ENCODE peak calls at places on chromosomes 12 and 14, in eight cellular contexts. E is WTC11, S is sigmoid colon, C is GM04504, O is germinal center, W is NCI-H1694, Y is H1, U is SW 1271. R is an unnamed sample.

GRCh38 chr14:81162941-81163340 is 57.8 kb downstream of the GTF2A1 start:
- DNase-seq in Y (no peak), U (no peak), S (no peak), O (no peak), C (no peak), W (no peak), E (no peak), R (no peak)

GRCh38 chr12:1515010-1515409 is 79.4 kb downstream of the FBXL14 start:
- DNase-seq in U (no peak), O (no peak), W (no peak), C (no peak), Y (no peak), E (no peak), S (no peak), R (no peak)

GRCh38 chr14:45810152-45810872 is 557.3 kb upstream of the MIS18BP1 start:
- DNase-seq in O (no peak), Y (no peak), S (no peak), E (no peak), U (no peak), W (no peak), C (no peak), R (peak)

GRCh38 chr12:53207042-53207441 is at the start of gene ITGB7:
- DNase-seq in W (no peak), S (no peak), C (no peak), E (no peak), Y (no peak), U (no peak), O (peak), R (peak)

GRCh38 chr12:130344529-130344928 is 6.8 kb downstream of the PIWIL1 start:
- DNase-seq in U (no peak), O (no peak), C (no peak), W (no peak), E (no peak), S (no peak), Y (no peak), R (no peak)

GRCh38 chr12:45670339-45671065 is 59.0 kb upstream of the ARID2 start:
- DNase-seq in S (no peak), Y (no peak), C (no peak), O (no peak), W (no peak), E (no peak), U (no peak), R (no peak)

GRCh38 chr14:106378191-106378590 is 851.8 kb downstream of the TMEM121 start:
- DNase-seq in U (no peak), O (peak), Y (no peak), C (no peak), E (no peak), W (no peak), S (no peak), R (no peak)

GRCh38 chr12:32292175-32292574 is 107.2 kb upstream of the FGD4 start:
- DNase-seq in W (no peak), O (no peak), Y (no peak), S (no peak), C (no peak), U (no peak), E (no peak), R (no peak)

GRCh38 chr12:113169697-113170096 is 15.6 kb downstream of the DDX54 start:
- DNase-seq in Y (no peak), S (no peak), E (no peak), O (no peak), W (no peak), U (no peak), C (no peak), R (no peak)

GRCh38 chr12:64749466-64750202 is 9.6 kb downstream of the GNS start:
- DNase-seq in W (no peak), S (no peak), Y (no peak), C (no peak), U (no peak), O (no peak), E (no peak), R (no peak)

GRCh38 chr12:111041091-111041490 is 120.7 kb upstream of the MYL2 start:
- DNase-seq in E (no peak), W (no peak), O (no peak), Y (no peak), U (no peak), C (no peak), S (no peak), R (no peak)

GRCh38 chr12:86264451-86265328 is 8.5 kb upstream of the MGAT4C start:
- DNase-seq in U (no peak), Y (peak), C (no peak), O (no peak), S (peak), E (peak), W (no peak), R (peak)

GRCh38 chr12:2084553-2085296 is 31.9 kb downstream of the CACNA1C start:
- DNase-seq in W (peak), U (no peak), S (no peak), Y (no peak), C (peak), E (no peak), O (no peak), R (no peak)

GRCh38 chr14:101875041-101875725 is 89.2 kb upstream of the DYNC1H1 start:
- DNase-seq in Y (no peak), U (no peak), W (no peak), S (no peak), O (no peak), C (no peak), E (no peak), R (no peak)

GRCh38 chr12:27549801-27550652 is 26.0 kb downstream of the PPFIBP1 start:
- DNase-seq in E (peak), C (peak), S (peak), O (no peak), Y (no peak), W (no peak), U (peak), R (peak)

GRCh38 chr14:102554835-102555819 is 37.3 kb upstream of the RCOR1 start:
- DNase-seq in C (no peak), W (no peak), E (peak), Y (no peak), U (no peak), O (peak), S (no peak), R (peak)

GRCh38 chr12:94615284-94616216 is 34.8 kb downstream of the TMCC3 start:
- DNase-seq in C (no peak), U (peak), Y (no peak), O (no peak), E (no peak), W (peak), S (no peak), R (no peak)

GRCh38 chr12:6380141-6381121 is 3.5 kb upstream of the LTBR start:
- DNase-seq in S (no peak), Y (no peak), W (no peak), U (no peak), E (no peak), C (peak), O (no peak), R (no peak)

GRCh38 chr12:90543393-90543792 is 411.6 kb downstream of the CCER1 start:
- DNase-seq in S (no peak), E (no peak), U (no peak), W (no peak), Y (no peak), O (no peak), C (no peak), R (peak)

GRCh38 chr14:99382781-99383456 is 97.7 kb downstream of the SETD3 start:
- DNase-seq in C (no peak), W (no peak), S (no peak), O (no peak), E (no peak), U (no peak), Y (no peak), R (no peak)

GRCh38 chr12:92593734-92594402 is 108.9 kb upstream of the PLEKHG7 start:
- DNase-seq in S (peak), Y (no peak), W (no peak), O (peak), E (no peak), C (peak), U (peak), R (no peak)

GRCh38 chr12:121043067-121043466 is 4.0 kb upstream of the OASL start:
- DNase-seq in W (no peak), U (no peak), Y (no peak), E (no peak), O (no peak), C (no peak), S (no peak), R (no peak)

GRCh38 chr14:66017960-66018359 is 468.2 kb upstream of the CCDC196 start:
- DNase-seq in C (no peak), S (no peak), O (no peak), U (no peak), Y (no peak), E (no peak), W (no peak), R (no peak)

GRCh38 chr12:25115677-25116076 is 79.3 kb downstream of the DNAI7 start:
- DNase-seq in U (no peak), C (no peak), O (no peak), S (no peak), E (no peak), W (no peak), Y (no peak), R (no peak)

GRCh38 chr12:102052192-102053061 is 9.4 kb downstream of the WASHC3 start:
- DNase-seq in U (no peak), O (no peak), E (peak), S (no peak), W (no peak), Y (no peak), C (no peak), R (peak)

GRCh38 chr14:58865520-58866281 is 227.9 kb downstream of the DACT1 start:
- DNase-seq in W (no peak), O (no peak), C (no peak), U (no peak), Y (no peak), S (no peak), E (no peak), R (no peak)

GRCh38 chr14:101535808-101536207 is 25.5 kb upstream of the DIO3 start:
- DNase-seq in U (no peak), W (no peak), Y (no peak), O (no peak), E (no peak), S (no peak), C (no peak), R (no peak)

GRCh38 chr14:92037989-92038388 is 1.9 kb downstream of the TRIP11 start:
- DNase-seq in C (no peak), O (no peak), E (no peak), U (no peak), W (no peak), S (no peak), Y (no peak), R (no peak)

GRCh38 chr14:60561845-60562746 is 53.1 kb downstream of the SIX6 start:
- DNase-seq in S (peak), Y (peak), O (peak), E (peak), W (peak), C (no peak), U (peak), R (peak)

GRCh38 chr12:30837595-30837994 is 82.8 kb upstream of the CAPRIN2 start:
- DNase-seq in C (no peak), U (no peak), E (no peak), O (no peak), S (no peak), W (no peak), Y (no peak), R (no peak)

GRCh38 chr12:20508962-20509361 is 140.6 kb downstream of the PDE3A start:
- DNase-seq in C (no peak), O (no peak), Y (no peak), W (no peak), E (no peak), U (no peak), S (no peak), R (no peak)

GRCh38 chr12:82625523-82625922 is 61.2 kb upstream of the TMTC2 start:
- DNase-seq in O (no peak), C (no peak), E (no peak), Y (no peak), W (no peak), U (no peak), S (no peak), R (peak)

GRCh38 chr12:31929140-31929526 is 30.1 kb upstream of the RESF1 start:
- DNase-seq in O (no peak), U (no peak), W (no peak), Y (no peak), E (no peak), C (no peak), S (no peak), R (no peak)